ENCODE peak calls at places on chromosomes 4 and X, in six cellular contexts. W is left cardiac atrium; K is hepatic stellate cell; E is lower lobe of right lung; O is amniotic stem cell; A is activated T-cell treated with anti-CD3 and anti-CD28 coated beads, Interleukin-2, amount 50 U/mL, for 72 hours. M is an unnamed sample.

GRCh38 chr4:1532549-1533395 is 126.5 kb upstream of the NKX1-1 start:
- DNase-seq in W (peak; percentile 13), K (no peak), E (peak; percentile 36), O (no peak), A (no peak), M (no peak)

GRCh38 chr4:71784569-71785197 is 804 bp upstream of the GC start:
- DNase-seq in W (no peak), K (no peak), E (no peak), O (no peak), A (no peak), M (no peak)

GRCh38 chr4:2731907-2732314 is 24.2 kb downstream of the TNIP2 start:
- DNase-seq in W (no peak), K (no peak), E (no peak), O (no peak), A (no peak), M (peak; percentile 39)

GRCh38 chr4:41360911-41361830 is 104.4 kb downstream of the UCHL1 start:
- DNase-seq in W (peak; percentile 48), K (peak; percentile 10), E (peak; percentile 66), O (no peak), A (no peak), M (peak; percentile 20)

GRCh38 chr4:91838181-91838861 is 465.4 kb upstream of the GRID2 start:
- DNase-seq in W (no peak), K (no peak), E (no peak), O (no peak), A (no peak), M (no peak)

GRCh38 chr4:150078996-150079581 is 844 bp downstream of the DCLK2 start:
- DNase-seq in W (peak; percentile 58), K (peak; percentile 50), E (peak; percentile 55), O (peak; percentile 7), A (peak; percentile 41), M (peak; percentile 37)

GRCh38 chr4:29336851-29337250 is 1383.3 kb upstream of the PCDH7 start:
- DNase-seq in W (no peak), K (no peak), E (no peak), O (no peak), A (no peak), M (no peak)

GRCh38 chr4:1713003-1713397 is 881 bp upstream of the SLBP start:
- DNase-seq in W (no peak), K (no peak), E (no peak), O (no peak), A (no peak), M (no peak)

GRCh38 chr4:124641715-124642380 is 70.7 kb downstream of the ANKRD50 start:
- DNase-seq in W (peak; percentile 22), K (no peak), E (no peak), O (peak; percentile 50), A (no peak), M (no peak)

GRCh38 chr4:63717384-63717783 is 691.9 kb downstream of the TECRL start:
- DNase-seq in W (no peak), K (no peak), E (no peak), O (no peak), A (no peak), M (no peak)

GRCh38 chr4:10186228-10187214 is 69.9 kb upstream of the WDR1 start:
- DNase-seq in W (no peak), K (no peak), E (no peak), O (no peak), A (no peak), M (no peak)

GRCh38 chr4:68953056-68953455 is 1.5 kb upstream of the UGT2A3 start:
- DNase-seq in W (no peak), K (no peak), E (no peak), O (no peak), A (no peak), M (no peak)

GRCh38 chr4:138835833-138836521 is 179.6 kb upstream of the NOCT start:
- DNase-seq in W (peak; percentile 59), K (no peak), E (no peak), O (no peak), A (no peak), M (no peak)

GRCh38 chr4:153684182-153685073 is at the start of gene TLR2:
- DNase-seq in W (peak; percentile 72), K (peak; percentile 20), E (peak; percentile 93), O (no peak), A (peak; percentile 66), M (peak; percentile 40)

GRCh38 chr4:165931741-165932140 is 58.7 kb downstream of the TLL1 start:
- DNase-seq in W (no peak), K (no peak), E (no peak), O (no peak), A (no peak), M (no peak)

GRCh38 chr4:10743357-10743756 is 58.8 kb upstream of the CLNK start:
- DNase-seq in W (no peak), K (no peak), E (no peak), O (no peak), A (no peak), M (no peak)

GRCh38 chrX:77070108-77070918 is 376.9 kb upstream of the FGF16 start:
- DNase-seq in W (no peak), K (no peak), E (no peak), O (no peak), A (no peak), M (no peak)

GRCh38 chrX:9153299-9153698 is 119.4 kb upstream of the FAM9B start:
- DNase-seq in W (no peak), K (no peak), E (no peak), O (no peak), A (no peak), M (no peak)

GRCh38 chr4:72446353-72447055 is 122.5 kb downstream of the ADAMTS3 start:
- DNase-seq in W (no peak), K (no peak), E (no peak), O (no peak), A (no peak), M (no peak)

GRCh38 chr4:144970597-144970996 is 127.4 kb downstream of the ANAPC10 start:
- DNase-seq in W (no peak), K (no peak), E (no peak), O (no peak), A (no peak), M (no peak)

GRCh38 chrX:131792789-131793462 is 230.2 kb upstream of the STK26 start:
- DNase-seq in W (peak; percentile 85), K (peak; percentile 50), E (no peak), O (peak; percentile 92), A (peak; percentile 87), M (peak; percentile 91)

GRCh38 chr4:139333046-139333445 is 30.8 kb upstream of the NDUFC1 start:
- DNase-seq in W (no peak), K (no peak), E (no peak), O (no peak), A (no peak), M (no peak)

GRCh38 chr4:101818362-101818761 is 27.8 kb downstream of the BANK1 start:
- DNase-seq in W (no peak), K (peak; percentile 0), E (no peak), O (peak; percentile 2), A (no peak), M (no peak)

GRCh38 chrX:41022579-41022978 is 62.7 kb upstream of the USP9X start:
- DNase-seq in W (no peak), K (no peak), E (no peak), O (no peak), A (no peak), M (no peak)

GRCh38 chr4:166335256-166335938 is 462.4 kb downstream of the TLL1 start:
- DNase-seq in W (no peak), K (no peak), E (no peak), O (no peak), A (no peak), M (no peak)

GRCh38 chrX:34559325-34559724 is 97.8 kb downstream of the TMEM47 start:
- DNase-seq in W (no peak), K (no peak), E (no peak), O (no peak), A (peak; percentile 16), M (no peak)

GRCh38 chr4:109164011-109164410 is 138.4 kb downstream of the COL25A1 start:
- DNase-seq in W (no peak), K (peak; percentile 6), E (no peak), O (no peak), A (no peak), M (no peak)

GRCh38 chr4:108940086-108941033 is 177.5 kb upstream of the ETNPPL start:
- DNase-seq in W (no peak), K (no peak), E (no peak), O (no peak), A (no peak), M (no peak)

GRCh38 chr4:183533698-183534097 is 28.8 kb downstream of the ING2 start:
- DNase-seq in W (no peak), K (no peak), E (no peak), O (no peak), A (no peak), M (no peak)

GRCh38 chr4:134906404-134907023 is 704.9 kb upstream of the PABPC4L start:
- DNase-seq in W (no peak), K (peak; percentile 1), E (no peak), O (no peak), A (no peak), M (no peak)

GRCh38 chr4:93319011-93319410 is 509.5 kb upstream of the ATOH1 start:
- DNase-seq in W (no peak), K (no peak), E (no peak), O (no peak), A (no peak), M (no peak)

GRCh38 chr4:139137745-139138144 is 39.3 kb downstream of the ELF2 start:
- DNase-seq in W (no peak), K (no peak), E (no peak), O (no peak), A (no peak), M (no peak)

GRCh38 chr4:1373892-1374705 is 27.1 kb downstream of the UVSSA start:
- DNase-seq in W (peak; percentile 13), K (no peak), E (peak; percentile 28), O (no peak), A (no peak), M (no peak)

GRCh38 chr4:52372269-52372668 is 286.8 kb downstream of the USP46 start:
- DNase-seq in W (no peak), K (no peak), E (no peak), O (no peak), A (no peak), M (no peak)

GRCh38 chr4:114400531-114400930 is 198.1 kb upstream of the UGT8 start:
- DNase-seq in W (no peak), K (no peak), E (no peak), O (no peak), A (no peak), M (no peak)

GRCh38 chr4:101104264-101105052 is 242.9 kb downstream of the PPP3CA start:
- DNase-seq in W (no peak), K (no peak), E (no peak), O (no peak), A (peak; percentile 18), M (no peak)

GRCh38 chr4:19382993-19383392 is 868.7 kb upstream of the SLIT2 start:
- DNase-seq in W (no peak), K (no peak), E (no peak), O (no peak), A (no peak), M (no peak)